ENCODE peak calls at places on chromosomes 7 and 10, in four cellular contexts. Y, G, B and H are unnamed samples.

GRCh38 chr10:103852189-103852711 is 3.1 kb downstream of the SH3PXD2A start:
- DNase-seq in Y (no peak), G (peak), B (no peak), H (no peak)

GRCh38 chr7:127158659-127159058 is 94.1 kb downstream of the GRM8 start:
- DNase-seq in Y (peak), G (no peak), B (no peak), H (peak)

GRCh38 chr10:5905854-5906507 is 15.9 kb downstream of the FBH1 start:
- DNase-seq in Y (no peak), G (peak), B (no peak), H (no peak)

GRCh38 chr10:113214331-113214730 is 264.3 kb downstream of the TCF7L2 start:
- DNase-seq in Y (no peak), G (no peak), B (no peak), H (no peak)

GRCh38 chr7:103524042-103524907 is 78.3 kb upstream of the SLC26A5 start:
- DNase-seq in Y (peak), G (no peak), B (no peak), H (peak)

GRCh38 chr10:58784361-58784760 is 271.7 kb downstream of the BICC1 start:
- DNase-seq in Y (no peak), G (no peak), B (no peak), H (no peak)

GRCh38 chr7:74587435-74588126 is 69.9 kb upstream of the GTF2I start:
- DNase-seq in Y (peak), G (peak), B (peak), H (peak)

GRCh38 chr7:142338633-142339501 is 81.0 kb upstream of the PRSS58 start:
- DNase-seq in Y (peak), G (peak), B (no peak), H (no peak)

GRCh38 chr10:110870823-110871235 is 899 bp upstream of the PDCD4 start:
- DNase-seq in Y (no peak), G (no peak), B (no peak), H (peak)

GRCh38 chr7:42338231-42339222 is 101.5 kb upstream of the GLI3 start:
- DNase-seq in Y (no peak), G (no peak), B (no peak), H (no peak)

GRCh38 chr7:69182596-69183467 is 415.4 kb upstream of the AUTS2 start:
- DNase-seq in Y (no peak), G (no peak), B (no peak), H (peak)

GRCh38 chr10:59702347-59702746 is 7.3 kb downstream of the SLC16A9 start:
- DNase-seq in Y (no peak), G (no peak), B (peak), H (peak)

GRCh38 chr10:129853236-129853946 is 110.7 kb downstream of the EBF3 start:
- DNase-seq in Y (no peak), G (no peak), B (no peak), H (no peak)

GRCh38 chr7:29588900-29589696 is 25.5 kb downstream of the PRR15 start:
- DNase-seq in Y (peak), G (no peak), B (no peak), H (peak)

DNA sequence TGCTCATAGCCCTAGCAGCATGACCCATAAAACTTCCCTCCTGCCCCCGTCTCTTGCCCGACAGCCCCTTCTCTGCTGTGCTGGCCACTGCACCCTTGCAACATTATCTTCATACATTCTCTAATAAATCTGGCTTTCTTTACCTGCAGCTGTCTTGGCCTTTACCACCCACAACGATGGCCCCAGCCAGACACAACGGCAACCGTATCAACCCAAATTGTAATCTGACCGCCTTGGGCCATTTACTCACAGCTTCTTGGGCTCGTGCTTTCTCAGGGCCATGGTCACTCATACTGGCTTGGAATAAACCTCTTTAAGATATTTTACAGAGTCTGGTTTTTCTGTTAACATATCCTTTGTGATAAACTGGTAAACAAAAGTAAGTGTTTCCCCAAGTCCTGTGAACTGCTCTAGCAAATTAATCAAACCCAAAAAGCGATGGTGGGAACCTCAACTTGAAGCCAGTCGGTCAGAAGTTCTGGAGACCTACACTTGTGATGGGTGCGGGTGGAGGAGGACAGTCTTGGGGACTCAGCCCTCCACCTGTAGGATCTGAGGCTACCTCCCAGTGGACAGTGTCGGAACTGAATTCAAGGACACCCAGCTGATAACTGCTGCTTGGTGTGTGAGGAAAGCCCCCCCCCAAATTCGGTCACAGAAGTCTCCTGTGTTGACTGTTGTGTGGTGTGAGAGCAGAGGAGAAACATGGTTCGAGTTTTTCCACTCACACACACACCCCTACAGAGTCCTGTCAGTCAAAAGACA is 87.6 kb upstream of the ATP6V0A4 start:
- DNase-seq in Y (no peak), G (no peak), B (no peak), H (peak)
- TF ChIP-seq CTCF in Y (no peak), G (no peak), B (no peak), H (peak)

GRCh38 chr7:34879871-34880270 is 157.4 kb downstream of the DPY19L1 start:
- DNase-seq in Y (no peak), G (no peak), B (no peak), H (no peak)

DNA sequence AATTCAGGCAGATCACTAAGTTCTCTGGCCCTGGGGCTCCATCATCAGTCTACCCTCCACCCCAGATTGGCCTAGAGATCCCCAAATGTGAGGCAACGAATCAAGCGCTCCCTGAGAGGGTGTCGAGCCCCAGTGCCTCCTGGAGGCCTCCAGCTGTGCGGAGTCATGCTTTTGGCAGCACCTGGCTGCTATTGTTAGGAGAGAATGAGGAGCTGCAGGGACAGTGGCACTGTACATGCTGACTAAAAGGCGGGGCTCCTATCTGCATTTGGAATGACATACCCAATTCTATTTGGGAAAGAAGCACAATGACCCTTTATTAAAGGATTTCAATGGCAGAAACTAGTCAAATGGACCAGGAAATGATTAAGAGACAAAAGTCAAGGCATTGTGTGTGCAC is 161.8 kb downstream of the DPY19L1 start:
- DNase-seq in Y (no peak), G (no peak), B (no peak), H (no peak)
- H3K4me3 ChIP-seq in Y (no peak), G (no peak), B (no peak), H (no peak)

DNA sequence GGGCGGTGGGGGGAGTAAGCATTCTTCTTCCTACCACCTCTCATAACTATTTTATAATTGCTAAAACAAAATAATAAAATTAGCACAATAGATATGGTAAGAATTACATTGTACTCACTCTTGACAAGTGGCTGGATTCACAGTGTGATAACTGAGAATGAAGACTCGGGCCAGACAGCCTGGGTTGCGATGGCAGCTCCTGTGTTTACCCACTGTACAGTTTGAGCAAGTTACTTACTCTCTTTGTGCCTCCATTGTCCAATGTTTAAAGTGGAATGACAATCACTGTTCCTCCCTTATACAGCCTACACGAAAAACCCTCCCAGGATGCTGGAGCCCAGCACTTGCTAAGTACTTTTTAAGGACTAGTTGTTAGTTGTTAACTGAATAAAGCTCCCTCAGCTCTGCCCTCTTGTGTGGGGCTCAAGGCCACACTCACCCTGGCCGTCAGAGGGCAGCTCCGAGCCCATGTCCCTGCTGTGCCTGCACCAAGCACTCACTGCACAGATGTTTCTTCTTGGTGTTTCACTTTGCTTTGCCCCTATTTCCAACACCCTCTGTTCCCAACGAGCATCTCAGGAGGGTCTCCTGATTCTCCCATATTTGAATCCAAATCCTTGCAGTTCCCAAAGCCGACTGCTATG is 56.4 kb upstream of the NPS start:
- DNase-seq in Y (peak), G (no peak), B (no peak), H (no peak)
- TF ChIP-seq CTCF in Y (peak), G (no peak), B (no peak), H (no peak)

DNA sequence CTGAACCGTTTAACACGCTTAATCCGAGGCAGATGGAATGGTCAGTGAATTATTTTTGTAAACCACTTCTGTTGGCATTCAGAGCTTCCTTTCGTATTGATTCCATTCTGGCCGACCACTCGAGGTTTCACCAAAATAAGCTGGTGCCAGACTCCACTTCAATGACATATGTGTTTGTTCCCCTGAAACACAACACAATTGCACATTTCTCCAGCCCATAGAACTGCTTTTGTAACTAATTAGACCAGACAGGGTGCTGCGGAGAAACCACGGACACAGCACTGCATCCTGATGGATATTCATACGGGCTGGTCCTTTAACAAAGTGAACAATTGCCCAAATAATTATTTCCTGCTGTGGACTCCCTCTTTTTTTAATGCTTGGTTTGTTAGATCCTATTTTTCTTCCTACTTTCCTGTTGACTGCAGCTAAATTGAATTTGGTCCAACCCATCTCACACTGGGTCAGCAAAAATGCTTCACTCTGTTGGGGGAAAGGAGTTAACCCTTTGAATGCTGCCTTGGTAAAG is 198.6 kb upstream of the BMPER start:
- DNase-seq in Y (no peak), G (no peak), B (no peak), H (no peak)
- H3K4me3 ChIP-seq in Y (no peak), G (no peak), B (no peak), H (no peak)

DNA sequence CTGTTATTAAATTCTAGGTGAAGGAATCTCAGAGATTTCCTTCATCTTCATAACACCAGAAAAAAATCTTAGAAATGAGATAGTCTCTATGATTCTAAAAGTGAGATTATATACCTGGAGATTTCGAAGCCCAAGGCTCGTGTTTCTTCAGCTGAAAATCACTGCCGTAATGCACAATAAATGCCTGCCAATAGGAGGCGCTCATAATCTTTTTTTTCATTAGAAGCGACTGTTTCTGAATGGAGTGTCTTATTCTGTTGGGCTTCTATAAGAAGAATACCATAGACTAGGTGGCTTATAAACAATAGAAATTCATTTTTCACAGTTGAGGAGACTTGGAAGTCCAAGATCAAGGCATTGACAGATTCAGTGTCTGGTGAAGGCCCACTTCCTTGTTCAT is 294.7 kb downstream of the PRKG1 start:
- DNase-seq in Y (no peak), G (no peak), B (no peak), H (peak)
- TF ChIP-seq CTCF in Y (peak), G (no peak), B (no peak), H (peak)

DNA sequence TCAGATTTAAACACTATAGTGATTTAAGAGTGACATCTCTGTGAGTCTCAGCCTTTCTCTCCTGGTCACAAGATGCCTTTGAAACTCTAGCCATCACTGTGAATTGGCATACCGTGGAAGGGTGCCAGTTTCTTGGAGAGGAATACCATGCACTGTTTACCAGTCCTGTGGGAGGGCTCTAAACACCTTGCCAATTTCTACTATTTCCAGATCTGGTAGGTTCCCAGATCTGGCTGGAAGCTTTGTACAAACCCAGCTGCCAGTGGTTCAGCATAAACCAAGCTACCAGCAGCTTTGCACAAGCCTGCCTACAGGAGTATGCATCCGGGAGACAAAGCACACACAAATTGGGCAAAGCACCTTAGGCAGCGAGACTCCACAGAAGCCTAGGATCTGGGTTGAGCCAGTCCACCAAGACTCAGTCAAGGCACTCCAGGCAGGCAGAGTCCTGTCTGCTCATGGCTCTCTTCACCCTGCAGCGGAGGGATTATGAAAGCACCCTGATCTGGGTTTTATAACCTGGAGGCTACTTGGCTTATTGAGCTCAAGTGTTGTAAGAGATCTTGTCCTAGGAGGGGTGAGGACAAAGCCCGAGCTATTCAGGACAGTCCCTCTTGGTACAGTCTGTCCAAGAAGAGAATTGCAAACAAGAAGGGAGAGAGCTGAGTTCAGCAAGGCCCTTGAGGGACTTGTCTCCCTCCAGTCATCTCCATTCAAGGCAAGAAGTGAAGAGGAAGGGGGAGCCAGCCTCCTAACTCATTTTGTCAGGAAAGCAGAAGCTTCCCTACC is 23.6 kb downstream of the MCM10 start:
- DNase-seq in Y (no peak), G (no peak), B (peak), H (no peak)
- H3K4me3 ChIP-seq in Y (no peak), G (no peak), B (no peak), H (no peak)

DNA sequence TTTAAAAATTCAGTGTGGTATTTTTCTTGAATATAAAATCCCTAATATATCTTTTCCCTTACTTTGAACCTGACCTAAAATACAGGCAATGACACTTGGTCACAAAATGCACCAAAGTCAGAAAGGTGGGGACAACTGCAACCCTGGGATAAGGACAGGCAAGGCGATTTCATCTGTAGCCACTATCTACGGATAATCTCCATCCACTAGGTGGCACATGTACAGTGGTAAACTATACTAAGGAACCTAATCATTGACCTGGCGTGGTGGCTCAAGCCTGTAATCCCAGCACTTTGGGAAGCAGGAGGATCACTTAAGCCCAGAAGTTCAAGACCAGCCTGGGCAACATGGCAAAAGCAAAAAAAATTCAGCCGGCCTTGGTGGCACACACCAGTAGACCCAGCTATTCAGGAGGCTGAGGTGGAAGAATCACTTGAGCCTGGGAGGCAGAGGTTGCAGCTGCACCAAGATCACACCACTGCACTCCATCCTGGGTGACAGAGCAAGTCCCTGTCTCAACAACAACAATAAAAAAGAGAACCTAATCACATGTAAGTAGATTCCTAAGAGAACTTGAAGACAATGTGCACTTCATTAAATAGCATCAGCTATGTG is 98.9 kb downstream of the KMT2C start:
- DNase-seq in Y (peak), G (no peak), B (peak), H (peak)
- TF ChIP-seq CTCF in Y (peak), G (peak), B (peak), H (peak)

GRCh38 chr7:94183289-94183749 is 179.2 kb upstream of the BET1 start:
- DNase-seq in Y (no peak), G (no peak), B (no peak), H (no peak)
- H3K4me3 ChIP-seq in Y (no peak), G (no peak), B (no peak), H (no peak)

GRCh38 chr7:145718129-145718528 is 398.5 kb upstream of the CNTNAP2 start:
- DNase-seq in Y (no peak), G (no peak), B (no peak), H (no peak)
- TF ChIP-seq CTCF in Y (no peak), G (no peak), B (no peak), H (no peak)

DNA sequence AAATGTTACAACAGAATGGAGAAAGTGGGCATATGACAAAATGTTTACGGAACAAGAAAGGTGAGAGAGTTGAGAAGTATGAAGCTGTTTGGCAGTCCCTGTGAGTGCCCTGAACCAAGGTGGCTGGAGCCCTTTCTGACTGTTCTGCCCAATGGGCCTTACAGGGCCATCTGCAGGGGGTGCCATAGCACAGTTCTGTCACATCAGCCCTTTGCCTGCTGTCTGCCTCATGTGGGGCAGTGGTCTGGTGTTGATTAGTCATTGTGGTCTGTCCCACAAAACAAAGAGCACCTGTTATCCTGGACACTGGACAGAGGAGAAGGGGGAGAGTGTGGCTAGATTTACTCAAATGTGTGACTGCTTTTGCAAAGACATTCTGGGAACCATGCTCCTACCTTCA is 51.5 kb upstream of the OSBPL3 start:
- DNase-seq in Y (no peak), G (no peak), B (no peak), H (peak)
- H3K4me3 ChIP-seq in Y (no peak), G (no peak), B (no peak), H (no peak)